ENCODE peak calls at places on chromosomes 11 and 22, in five cellular contexts. X is transverse colon, K is tibial artery, G is adipocyte, E is stomach. H is an unnamed sample.
A peak's percentile ranks its signal among the peaks of the same experiment; 100 is the strongest.

GRCh38 chr11:119093951-119094815 is 7.5 kb downstream of the DPAGT1 start:
- DNase-seq in E (peak; percentile 37), G (peak; percentile 62), X (peak; percentile 48), K (no peak), H (peak; percentile 55)

GRCh38 chr11:78694152-78694551 is 119.5 kb upstream of the NARS2 start:
- DNase-seq in K (no peak), X (no peak), G (no peak), E (no peak), H (no peak)

GRCh38 chr11:13970986-13971385 is 8.5 kb downstream of the SPON1 start:
- DNase-seq in G (peak; percentile 48), K (no peak), E (peak; percentile 42), X (peak; percentile 69), H (peak; percentile 40)

GRCh38 chr22:48373626-48374173 is 1454.0 kb downstream of the BRD1 start:
- DNase-seq in K (no peak), G (no peak), X (no peak), E (no peak), H (no peak)

GRCh38 chr11:15761235-15761634 is 595.1 kb downstream of the SOX6 start:
- DNase-seq in G (no peak), E (no peak), X (peak; percentile 17), K (no peak), H (no peak)

GRCh38 chr22:22047266-22047665 is 64.7 kb upstream of the TOP3B start:
- DNase-seq in G (no peak), E (no peak), K (no peak), X (no peak), H (no peak)

GRCh38 chr11:250274-250673 is 13.5 kb downstream of the PSMD13 start:
- DNase-seq in K (no peak), X (no peak), G (no peak), E (no peak), H (no peak)

GRCh38 chr11:112175596-112175947 is 260 bp downstream of the BCO2 start:
- DNase-seq in G (no peak), E (no peak), X (no peak), K (no peak), H (no peak)

GRCh38 chr11:116879789-116880402 is 42.5 kb upstream of the APOA1 start:
- DNase-seq in E (no peak), G (peak; percentile 94), X (no peak), K (no peak), H (peak; percentile 80)

GRCh38 chr11:78722786-78723185 is 148.1 kb upstream of the NARS2 start:
- DNase-seq in G (no peak), K (no peak), X (no peak), E (no peak), H (no peak)

GRCh38 chr22:27601195-27601594 is 200.4 kb downstream of the MN1 start:
- DNase-seq in X (no peak), G (no peak), K (no peak), E (no peak), H (no peak)

GRCh38 chr11:133347988-133348387 is 184.3 kb downstream of the OPCML start:
- DNase-seq in G (no peak), E (no peak), X (no peak), K (no peak), H (no peak)

GRCh38 chr22:32919629-32920028 is 118.1 kb downstream of the TIMP3 start:
- DNase-seq in X (no peak), G (no peak), E (no peak), K (no peak), H (no peak)

GRCh38 chr22:41697126-41697775 is 2.1 kb upstream of the MEI1 start:
- DNase-seq in X (peak; percentile 95), K (peak; percentile 92), E (peak; percentile 95), G (peak; percentile 97), H (peak; percentile 89)

GRCh38 chr22:39135092-39135896 is 17.2 kb downstream of the CBX7 start:
- DNase-seq in G (peak; percentile 49), E (no peak), K (no peak), X (peak; percentile 44), H (peak; percentile 50)

GRCh38 chr11:126890561-126890960 is 110.0 kb downstream of the KIRREL3 start:
- DNase-seq in E (no peak), K (no peak), G (no peak), X (no peak), H (no peak)

GRCh38 chr11:2763939-2764338 is 64.1 kb upstream of the KCNQ1OT1 start:
- DNase-seq in K (no peak), G (no peak), E (no peak), X (no peak), H (no peak)

GRCh38 chr11:79273781-79274180 is 167.0 kb downstream of the TENM4 start:
- DNase-seq in X (no peak), K (no peak), E (no peak), G (no peak), H (no peak)

GRCh38 chr22:17366830-17367229 is 2.4 kb upstream of the CECR2 start:
- DNase-seq in X (peak; percentile 17), G (no peak), K (no peak), E (no peak), H (no peak)

GRCh38 chr11:92211576-92212167 is 12.9 kb upstream of the FAT3 start:
- DNase-seq in K (no peak), E (no peak), X (no peak), G (peak; percentile 27), H (peak; percentile 43)

GRCh38 chr22:43533656-43534428 is 122.0 kb downstream of the MPPED1 start:
- DNase-seq in X (no peak), E (no peak), G (no peak), K (no peak), H (no peak)

GRCh38 chr11:126307706-126308105 is 3.8 kb downstream of the DCPS start:
- DNase-seq in K (no peak), X (no peak), G (peak; percentile 85), E (no peak), H (peak; percentile 60)

GRCh38 chr22:39097098-39098020 is at the start of gene APOBEC3H:
- DNase-seq in E (no peak), X (peak; percentile 41), K (no peak), G (peak; percentile 6), H (peak; percentile 21)

GRCh38 chr22:23305321-23305910 is 125.1 kb downstream of the BCR start:
- DNase-seq in G (peak; percentile 32), X (no peak), K (peak; percentile 49), E (no peak), H (peak; percentile 36)

GRCh38 chr11:96337541-96338530 is 5.2 kb downstream of the MAML2 start:
- DNase-seq in K (peak; percentile 38), E (no peak), G (peak; percentile 78), X (no peak), H (peak; percentile 70)

GRCh38 chr11:34315006-34315793 is 42.6 kb downstream of the ABTB2 start:
- DNase-seq in X (no peak), G (no peak), E (no peak), K (no peak), H (no peak)

GRCh38 chr11:73072935-73073481 is 69.1 kb downstream of the FCHSD2 start:
- DNase-seq in X (no peak), G (peak; percentile 63), K (no peak), E (no peak), H (peak; percentile 62)

GRCh38 chr22:24148586-24148985 is 32.7 kb upstream of the SUSD2 start:
- DNase-seq in E (no peak), G (no peak), K (no peak), X (no peak), H (no peak)

GRCh38 chr11:13761250-13761649 is 92.8 kb downstream of the FAR1 start:
- DNase-seq in G (no peak), X (no peak), E (no peak), K (no peak), H (no peak)

GRCh38 chr22:42990131-42990838 is 24.7 kb downstream of the PACSIN2 start:
- DNase-seq in E (no peak), K (no peak), X (peak; percentile 36), G (peak; percentile 89), H (peak; percentile 88)

GRCh38 chr22:37448521-37449150 is 21.4 kb upstream of the ELFN2 start:
- DNase-seq in X (no peak), K (no peak), G (no peak), E (no peak), H (no peak)

GRCh38 chr11:126646701-126647209 is 291.3 kb downstream of the ST3GAL4 start:
- DNase-seq in E (no peak), X (no peak), K (no peak), G (peak; percentile 56), H (no peak)

GRCh38 chr11:27234961-27235360 is 128.1 kb downstream of the CCDC34 start:
- DNase-seq in K (no peak), X (peak; percentile 29), E (no peak), G (no peak), H (no peak)

GRCh38 chr11:27233654-27234042 is 129.4 kb downstream of the CCDC34 start:
- DNase-seq in X (peak; percentile 9), K (no peak), G (no peak), E (no peak), H (no peak)

GRCh38 chr11:27237641-27238040 is 125.4 kb downstream of the CCDC34 start:
- DNase-seq in G (no peak), X (peak; percentile 51), E (no peak), K (no peak), H (peak; percentile 46)

GRCh38 chr11:27231519-27231918 is 131.5 kb downstream of the CCDC34 start:
- DNase-seq in E (no peak), X (no peak), G (no peak), K (no peak), H (no peak)

DNA sequence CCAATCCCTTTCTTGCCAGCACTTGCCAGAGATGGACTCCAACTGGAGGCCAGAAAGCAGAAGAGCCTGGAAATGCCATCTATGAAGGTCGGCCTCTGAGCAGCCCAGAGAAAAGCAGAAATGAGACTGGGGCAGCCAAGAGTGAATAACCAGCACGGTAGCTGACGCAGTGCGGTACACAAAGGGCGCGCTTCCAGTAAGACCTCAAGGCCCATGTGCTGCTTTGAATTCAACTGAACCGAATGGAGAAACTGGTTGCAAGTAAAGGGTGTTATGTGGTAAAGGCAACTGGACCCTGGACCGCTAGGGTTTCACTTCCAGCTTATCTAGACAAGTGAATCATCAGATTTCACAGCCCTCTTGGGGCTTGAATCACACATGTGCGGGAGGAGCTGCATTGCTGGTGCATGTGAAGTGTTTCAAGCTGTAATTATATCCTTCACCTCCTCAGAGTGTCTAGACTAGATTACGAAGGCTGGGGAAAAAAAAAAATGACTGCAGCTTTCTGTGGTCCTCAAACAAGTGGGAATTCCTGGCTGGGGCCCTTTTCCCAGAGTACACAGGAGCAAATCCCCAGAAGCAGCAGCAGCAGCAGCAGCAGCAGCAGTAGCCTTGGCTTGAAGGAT is 128.9 kb downstream of the CCDC34 start:
- DNase-seq in X (peak; percentile 56), G (peak; percentile 87), K (peak; percentile 71), E (no peak), H (peak; percentile 97)
- H3K4me3 ChIP-seq in X (no peak overlapping the region), G (peak overlapping the region; percentile 16), K (no peak overlapping the region), E (no peak overlapping the region), H (no peak overlapping the region)

GRCh38 chr22:40436460-40437431 is 66.4 kb downstream of the SGSM3 start:
- DNase-seq in E (no peak), X (peak; percentile 31), K (no peak), G (peak; percentile 79), H (peak; percentile 83)
- H3K4me3 ChIP-seq in E (peak overlapping the region; percentile 13), X (no peak overlapping the region), K (peak overlapping the region; percentile 2), G (peak overlapping the region; percentile 65), H (peak overlapping the region; percentile 28)

GRCh38 chr11:64000026-64000739 is 13.9 kb downstream of the OTUB1 start:
- DNase-seq in E (peak; percentile 80), X (peak; percentile 71), K (peak; percentile 51), G (peak; percentile 91), H (peak; percentile 71)
- H3K4me3 ChIP-seq in E (peak overlapping the region; percentile 39), X (peak overlapping the region; percentile 29), K (peak overlapping the region; percentile 39), G (peak overlapping the region; percentile 63), H (peak overlapping the region; percentile 32)

DNA sequence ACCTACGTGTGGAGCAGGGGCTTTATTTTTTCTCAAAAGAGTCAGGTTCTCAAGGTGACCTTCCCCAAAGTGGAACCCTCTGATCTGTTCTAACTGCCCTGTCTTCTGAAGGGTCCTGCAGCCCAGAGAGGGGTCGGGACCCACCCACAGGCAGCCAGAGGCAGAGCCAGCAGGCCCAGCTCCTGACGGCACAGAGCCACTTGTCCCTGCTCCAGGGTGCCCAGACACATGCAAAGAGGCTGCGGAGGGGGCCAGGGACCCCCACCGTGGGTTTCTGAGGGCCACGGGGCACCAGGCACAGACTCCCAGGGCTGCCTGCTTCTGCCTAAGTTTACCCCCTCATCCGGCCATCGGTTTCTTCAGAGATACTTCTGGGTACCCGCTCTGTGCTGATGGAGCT is 37.1 kb downstream of the FLRT1 start:
- DNase-seq in X (no peak), E (no peak), K (no peak), G (no peak), H (no peak)
- H3K4me3 ChIP-seq in X (no peak overlapping the region), E (no peak overlapping the region), K (no peak overlapping the region), G (no peak overlapping the region), H (no peak overlapping the region)

H was measured in fibroblast of villous mesenchyme.